ENCODE peak calls at places on chromosomes 16 and 17, in seven cellular contexts. V is NCI-H2081; E is T-helper 17 cell; P is CD8-positive, alpha-beta T cell; U is esophagus squamous epithelium; B is SK-N-SH; Z is activated CD4-positive, alpha-beta T cell treated with anti-CD3 and anti-CD28 coated beads, Interleukin-2, amount 50 U/mL, for 4 hours. H is an unnamed sample.
A peak's percentile ranks its signal among the peaks of the same experiment; 100 is the strongest.

GRCh38 chr16:65904361-65904760 is 462.1 kb upstream of the CDH5 start:
- DNase-seq in B (no peak), V (no peak), P (no peak), Z (no peak), U (no peak), E (no peak), H (no peak)

GRCh38 chr17:79192503-79193500 is 118.2 kb downstream of the ENGASE start:
- DNase-seq in P (peak; percentile 21), E (no peak), U (no peak), B (no peak), Z (no peak), V (no peak), H (no peak)

GRCh38 chr16:26598061-26598460 is 468.7 kb upstream of the C16orf82 start:
- DNase-seq in E (peak; percentile 27), P (peak; percentile 61), B (no peak), V (no peak), U (no peak), Z (peak; percentile 22), H (no peak)

GRCh38 chr17:81837641-81838040 is 2.8 kb upstream of the PPP1R27 start:
- DNase-seq in U (no peak), Z (no peak), P (no peak), E (no peak), V (no peak), B (no peak), H (no peak)

GRCh38 chr16:57265850-57266530 is 18.5 kb downstream of the PLLP start:
- DNase-seq in Z (no peak), V (no peak), U (no peak), P (no peak), B (peak; percentile 91), E (no peak), H (peak; percentile 95)

GRCh38 chr17:10217916-10218315 is 19.5 kb upstream of the GAS7 start:
- DNase-seq in P (no peak), B (no peak), Z (no peak), U (no peak), E (no peak), V (no peak), H (no peak)

GRCh38 chr16:55773859-55774549 is 58.9 kb downstream of the CES1 start:
- DNase-seq in V (no peak), B (no peak), E (no peak), P (no peak), Z (no peak), U (no peak), H (no peak)

GRCh38 chr16:19227643-19228042 is 57.9 kb upstream of the CLEC19A start:
- DNase-seq in E (no peak), P (no peak), Z (no peak), U (no peak), B (no peak), V (no peak), H (no peak)

GRCh38 chr17:81930142-81931125 is 2.9 kb upstream of the MAFG start:
- DNase-seq in V (no peak), E (no peak), Z (no peak), P (no peak), U (no peak), B (no peak), H (peak; percentile 69)

GRCh38 chr17:4599505-4600281 is 15.4 kb downstream of the SMTNL2 start:
- DNase-seq in U (no peak), P (no peak), Z (no peak), V (peak; percentile 33), B (peak; percentile 62), E (no peak), H (peak; percentile 39)

GRCh38 chr17:4706121-4706520 is 2.2 kb upstream of the PELP1 start:
- DNase-seq in V (no peak), U (no peak), E (no peak), Z (no peak), B (no peak), P (no peak), H (no peak)

GRCh38 chr16:74281285-74281684 is 15.3 kb upstream of the PSMD7 start:
- DNase-seq in P (no peak), V (no peak), U (no peak), B (no peak), E (no peak), Z (no peak), H (no peak)

GRCh38 chr17:13640559-13640958 is 38.8 kb upstream of the HS3ST3A1 start:
- DNase-seq in Z (no peak), U (no peak), B (no peak), V (no peak), E (no peak), P (no peak), H (no peak)

GRCh38 chr17:38706625-38707298 is 1.7 kb downstream of the MLLT6 start:
- DNase-seq in E (no peak), V (no peak), U (no peak), P (peak; percentile 37), Z (peak; percentile 52), B (no peak), H (peak; percentile 77)

GRCh38 chr16:86020971-86021370 is 122.0 kb downstream of the IRF8 start:
- DNase-seq in Z (no peak), U (no peak), P (no peak), V (no peak), E (no peak), B (no peak), H (peak; percentile 45)

GRCh38 chr16:56363781-56364565 is 61.4 kb downstream of the AMFR start:
- DNase-seq in V (no peak), U (no peak), E (no peak), Z (no peak), P (no peak), B (no peak), H (peak; percentile 61)

GRCh38 chr17:78313735-78314648 is 45.9 kb downstream of the SOCS3 start:
- DNase-seq in B (peak; percentile 95), E (peak; percentile 44), P (peak; percentile 69), U (no peak), Z (peak; percentile 61), V (peak; percentile 94), H (peak; percentile 97)

GRCh38 chr16:77663711-77664110 is 58.6 kb upstream of the NUDT7 start:
- DNase-seq in U (no peak), B (no peak), E (no peak), P (no peak), V (no peak), Z (no peak), H (no peak)

GRCh38 chr17:61411944-61412859 is 12.6 kb downstream of the TBX2 start:
- DNase-seq in U (no peak), Z (peak; percentile 69), P (peak; percentile 78), V (peak; percentile 86), E (peak; percentile 85), B (peak; percentile 99), H (peak; percentile 94)

GRCh38 chr16:69166221-69166833 is 20.6 kb upstream of the SNTB2 start:
- DNase-seq in E (no peak), Z (peak; percentile 80), B (no peak), P (peak; percentile 21), U (no peak), V (no peak), H (no peak)

GRCh38 chr17:67260051-67260987 is 15.3 kb upstream of the HELZ start:
- DNase-seq in P (no peak), E (no peak), V (no peak), Z (no peak), B (no peak), U (no peak), H (no peak)

GRCh38 chr16:76932541-76933211 is 258.3 kb upstream of the MON1B start:
- DNase-seq in P (no peak), Z (no peak), E (no peak), V (no peak), U (no peak), B (no peak), H (no peak)

GRCh38 chr16:63922563-63922962 is 1199.3 kb downstream of the CDH11 start:
- DNase-seq in B (no peak), E (no peak), U (no peak), Z (no peak), V (no peak), P (no peak), H (no peak)

GRCh38 chr16:71247478-71247877 is 17.0 kb upstream of the HYDIN start:
- DNase-seq in V (no peak), B (no peak), E (no peak), U (no peak), Z (no peak), P (no peak), H (no peak)

GRCh38 chr16:49026566-49026965 is 255.1 kb downstream of the CBLN1 start:
- DNase-seq in E (no peak), P (no peak), B (no peak), Z (no peak), V (no peak), U (no peak), H (no peak)

GRCh38 chr16:30429678-30430427 is at the start of gene DCTPP1:
- DNase-seq in V (peak; percentile 98), E (peak; percentile 87), Z (peak; percentile 96), B (peak; percentile 94), U (peak; percentile 80), P (peak; percentile 96), H (peak; percentile 97)

GRCh38 chr17:2854662-2855061 is 58.4 kb downstream of the RAP1GAP2 start:
- DNase-seq in E (no peak), B (peak; percentile 81), Z (no peak), V (no peak), P (no peak), U (no peak), H (peak; percentile 70)

GRCh38 chr16:66928702-66929388 is 3.5 kb upstream of the RRAD start:
- DNase-seq in Z (peak; percentile 26), U (no peak), B (peak; percentile 59), E (no peak), V (no peak), P (no peak), H (peak; percentile 62)